ENCODE peak calls at places on chromosomes 6 and 20, in six cellular contexts. X is cardiac fibroblast; B is activated CD4-positive, alpha-beta memory T cell treated with anti-CD3 and anti-CD28 coated beads, Interleukin-2, amount 10 ng/mL, durations not matched to agents 7 days and 5 days; A is globus pallidus; I is stimulated activated CD4-positive, alpha-beta T cell treated with anti-CD3 and anti-CD28 coated beads, Interleukin-4, amount 100 ng/mL, for 24 hours; G is H7. Q is an unnamed sample.

GRCh38 chr6:154555075-154555677 is 44.7 kb upstream of the CNKSR3 start:
- DNase-seq in X (no peak), B (no peak), A (no peak), I (no peak), G (peak; percentile 18), Q (no peak)

GRCh38 chr6:125267806-125268523 is 33.8 kb downstream of the HDDC2 start:
- DNase-seq in X (peak; percentile 74), B (no peak), A (no peak), I (no peak), G (no peak), Q (no peak)

GRCh38 chr20:13995841-13996240 is 525 bp downstream of the MACROD2 start:
- DNase-seq in X (no peak), B (no peak), A (peak; percentile 3), I (no peak), G (peak; percentile 78), Q (peak; percentile 66)

GRCh38 chr6:40287296-40287820 is 299.8 kb downstream of the LRFN2 start:
- DNase-seq in X (no peak), B (no peak), A (no peak), I (no peak), G (no peak), Q (no peak)

GRCh38 chr6:169536446-169537170 is 165.2 kb downstream of the WDR27 start:
- DNase-seq in X (peak; percentile 62), B (no peak), A (no peak), I (no peak), G (no peak), Q (no peak)

GRCh38 chr20:45128066-45128465 is 3.8 kb upstream of the WFDC12 start:
- DNase-seq in X (no peak), B (no peak), A (no peak), I (no peak), G (no peak), Q (no peak)

GRCh38 chr6:27863962-27864905 is 48.0 kb downstream of the OR2B2 start:
- DNase-seq in X (peak; percentile 51), B (peak; percentile 59), A (no peak), I (peak; percentile 19), G (no peak), Q (no peak)

GRCh38 chr6:145063091-145063490 is 672.2 kb downstream of the EPM2A start:
- DNase-seq in X (no peak), B (no peak), A (no peak), I (no peak), G (no peak), Q (no peak)

GRCh38 chr6:138546733-138547185 is 47.5 kb upstream of the NHSL1 start:
- DNase-seq in X (peak; percentile 74), B (peak; percentile 62), A (no peak), I (no peak), G (no peak), Q (peak; percentile 16)

GRCh38 chr6:25934735-25935313 is 4.3 kb upstream of the SLC17A2 start:
- DNase-seq in X (peak; percentile 57), B (no peak), A (no peak), I (no peak), G (no peak), Q (no peak)

GRCh38 chr20:40192529-40192928 is 496.5 kb downstream of the MAFB start:
- DNase-seq in X (no peak), B (no peak), A (no peak), I (no peak), G (no peak), Q (no peak)

GRCh38 chr20:58570181-58570859 is 55.1 kb upstream of the APCDD1L start:
- DNase-seq in X (no peak), B (no peak), A (no peak), I (no peak), G (no peak), Q (no peak)

GRCh38 chr6:97195117-97195516 is 87.9 kb downstream of the MMS22L start:
- DNase-seq in X (peak; percentile 47), B (no peak), A (no peak), I (no peak), G (no peak), Q (no peak)

GRCh38 chr6:121600389-121601233 is 165.2 kb downstream of the GJA1 start:
- DNase-seq in X (no peak), B (no peak), A (no peak), I (no peak), G (no peak), Q (no peak)

GRCh38 chr20:44552950-44553908 is 29.1 kb upstream of the PKIG start:
- DNase-seq in X (peak; percentile 84), B (no peak), A (no peak), I (no peak), G (no peak), Q (no peak)

GRCh38 chr6:81562169-81562568 is 190.3 kb downstream of the TENT5A start:
- DNase-seq in X (peak; percentile 74), B (no peak), A (no peak), I (no peak), G (no peak), Q (no peak)

GRCh38 chr6:40931927-40932326 is 107.1 kb downstream of the UNC5CL start:
- DNase-seq in X (peak; percentile 34), B (no peak), A (no peak), I (no peak), G (no peak), Q (no peak)

GRCh38 chr6:66153247-66153646 is 446.2 kb upstream of the EYS start:
- DNase-seq in X (no peak), B (no peak), A (no peak), I (no peak), G (no peak), Q (no peak)

GRCh38 chr6:100620085-100620484 is 155.4 kb upstream of the SIM1 start:
- DNase-seq in X (peak; percentile 85), B (no peak), A (no peak), I (no peak), G (no peak), Q (no peak)

GRCh38 chr6:27138837-27139752 is 108.4 kb upstream of the PRSS16 start:
- DNase-seq in X (peak; percentile 76), B (peak; percentile 80), A (no peak), I (peak; percentile 71), G (peak; percentile 80), Q (peak; percentile 34)

GRCh38 chr6:13641315-13641714 is 26.2 kb downstream of the NOL7 start:
- DNase-seq in X (peak; percentile 68), B (no peak), A (no peak), I (no peak), G (no peak), Q (no peak)

GRCh38 chr20:50776122-50776795 is 18.6 kb upstream of the BCAS4 start:
- DNase-seq in X (no peak), B (no peak), A (no peak), I (no peak), G (no peak), Q (no peak)

GRCh38 chr6:1554881-1555569 is 54.7 kb upstream of the FOXC1 start:
- DNase-seq in X (peak; percentile 64), B (peak; percentile 72), A (peak; percentile 71), I (peak; percentile 68), G (peak; percentile 63), Q (peak; percentile 89)

GRCh38 chr6:160112628-160113294 is 8.9 kb upstream of the SLC22A1 start:
- DNase-seq in X (no peak), B (no peak), A (no peak), I (no peak), G (no peak), Q (no peak)

GRCh38 chr6:66926060-66926459 is 1219.0 kb upstream of the EYS start:
- DNase-seq in X (peak; percentile 66), B (no peak), A (no peak), I (no peak), G (no peak), Q (no peak)

GRCh38 chr6:112018619-112019416 is 35.1 kb upstream of the CCN6 start:
- DNase-seq in X (peak; percentile 73), B (no peak), A (no peak), I (no peak), G (no peak), Q (no peak)

GRCh38 chr6:41547799-41548097 is 1.6 kb downstream of the FOXP4 start:
- DNase-seq in X (no peak), B (no peak), A (no peak), I (no peak), G (no peak), Q (no peak)

GRCh38 chr6:17580518-17581048 is 19.5 kb upstream of the FAM8A1 start:
- DNase-seq in X (peak; percentile 40), B (peak; percentile 32), A (peak; percentile 12), I (no peak), G (no peak), Q (peak; percentile 43)

GRCh38 chr6:98871057-98871456 is 36.7 kb downstream of the POU3F2 start:
- DNase-seq in X (peak; percentile 59), B (no peak), A (no peak), I (no peak), G (no peak), Q (no peak)

GRCh38 chr20:41617931-41618806 is at the start of gene CHD6:
- DNase-seq in X (peak; percentile 100), B (peak; percentile 100), A (peak; percentile 99), I (peak; percentile 99), G (peak; percentile 98), Q (peak; percentile 95)

GRCh38 chr20:1557605-1558004 is at the start of gene SIRPD:
- DNase-seq in X (no peak), B (no peak), A (no peak), I (no peak), G (no peak), Q (no peak)

GRCh38 chr20:41218466-41218865 is 81.1 kb downstream of the PLCG1 start:
- DNase-seq in X (peak; percentile 56), B (no peak), A (no peak), I (no peak), G (no peak), Q (no peak)

GRCh38 chr6:159594750-159595117 is 98.3 kb downstream of the SOD2 start:
- DNase-seq in X (peak; percentile 82), B (no peak), A (no peak), I (no peak), G (no peak), Q (no peak)

Q was measured in iPS-NIHi11.